ENCODE peak calls at places on chromosomes 3 and 15, in nine cellular contexts. G is omental fat pad, L is mammary epithelial cell, S is choroid plexus epithelial cell, C is BJ, A is dorsolateral prefrontal cortex, J is psoas muscle, E is H9, W is cardiac fibroblast. D is an unnamed sample.

GRCh38 chr15:75207618-75208500 is 6.2 kb downstream of the C15orf39 start:
- DNase-seq in G (no peak), L (no peak), S (no peak), C (no peak), A (no peak), J (no peak), E (no peak), W (no peak), D (no peak)

GRCh38 chr15:35912196-35912595 is 366.2 kb upstream of the DPH6 start:
- DNase-seq in G (no peak), L (peak), S (peak), C (no peak), A (no peak), J (no peak), E (no peak), W (peak), D (no peak)

GRCh38 chr3:12681586-12682371 is 17.9 kb upstream of the RAF1 start:
- DNase-seq in G (no peak), L (peak), S (peak), C (no peak), A (no peak), J (no peak), E (no peak), W (peak), D (no peak)

GRCh38 chr3:31191354-31191753 is 296.9 kb upstream of the GADL1 start:
- DNase-seq in G (no peak), L (no peak), S (no peak), C (no peak), A (no peak), J (no peak), E (no peak), W (no peak), D (no peak)

GRCh38 chr3:78116874-78117273 is 1077.0 kb downstream of the ROBO2 start:
- DNase-seq in G (no peak), L (no peak), S (peak), C (no peak), A (no peak), J (no peak), E (no peak), W (peak), D (no peak)

GRCh38 chr15:70597056-70597603 is 166.2 kb downstream of the UACA start:
- DNase-seq in G (no peak), L (peak), S (peak), C (no peak), A (no peak), J (no peak), E (peak), W (peak), D (no peak)

GRCh38 chr3:13762931-13763330 is 116.9 kb downstream of the WNT7A start:
- DNase-seq in G (no peak), L (no peak), S (no peak), C (no peak), A (no peak), J (no peak), E (no peak), W (no peak), D (no peak)

GRCh38 chr3:185365281-185366211 is 2.6 kb downstream of the MAP3K13 start:
- DNase-seq in G (no peak), L (peak), S (no peak), C (no peak), A (no peak), J (no peak), E (no peak), W (no peak), D (no peak)

GRCh38 chr3:161630791-161631190 is 134.2 kb downstream of the OTOL1 start:
- DNase-seq in G (no peak), L (no peak), S (peak), C (no peak), A (no peak), J (no peak), E (no peak), W (peak), D (no peak)

GRCh38 chr15:88303455-88303854 is 46.9 kb upstream of the NTRK3 start:
- DNase-seq in G (no peak), L (peak), S (no peak), C (no peak), A (no peak), J (no peak), E (no peak), W (no peak), D (no peak)

GRCh38 chr15:71052356-71052755 is 62.9 kb upstream of the THSD4 start:
- DNase-seq in G (no peak), L (peak), S (peak), C (no peak), A (no peak), J (no peak), E (no peak), W (peak), D (no peak)

GRCh38 chr3:113769551-113769950 is 22.7 kb downstream of the ATP6V1A start:
- DNase-seq in G (no peak), L (peak), S (peak), C (no peak), A (no peak), J (no peak), E (no peak), W (peak), D (no peak)

GRCh38 chr3:171458056-171458856 is 1.9 kb downstream of the TNIK start:
- DNase-seq in G (no peak), L (no peak), S (no peak), C (no peak), A (no peak), J (no peak), E (peak), W (no peak), D (no peak)

GRCh38 chr15:77959094-77959879 is 118.2 kb downstream of the TBC1D2B start:
- DNase-seq in G (peak), L (peak), S (peak), C (no peak), A (peak), J (peak), E (peak), W (peak), D (peak)

GRCh38 chr15:73594109-73594508 is 39.1 kb downstream of the NPTN start:
- DNase-seq in G (no peak), L (no peak), S (no peak), C (no peak), A (no peak), J (no peak), E (no peak), W (no peak), D (no peak)

GRCh38 chr3:11346416-11346815 is 74.2 kb downstream of the ATG7 start:
- DNase-seq in G (no peak), L (peak), S (peak), C (no peak), A (no peak), J (no peak), E (no peak), W (peak), D (no peak)

GRCh38 chr3:115980709-115981108 is 357.4 kb downstream of the GAP43 start:
- DNase-seq in G (no peak), L (no peak), S (no peak), C (no peak), A (no peak), J (no peak), E (no peak), W (no peak), D (no peak)

GRCh38 chr15:68375191-68375631 is 56.8 kb downstream of the ITGA11 start:
- DNase-seq in G (no peak), L (no peak), S (no peak), C (no peak), A (no peak), J (no peak), E (peak), W (no peak), D (no peak)

GRCh38 chr15:86040360-86041095 is 39.1 kb upstream of the AGBL1 start:
- DNase-seq in G (no peak), L (no peak), S (no peak), C (no peak), A (no peak), J (no peak), E (peak), W (no peak), D (no peak)

GRCh38 chr3:16322189-16322588 is 57.2 kb downstream of the OXNAD1 start:
- DNase-seq in G (no peak), L (peak), S (no peak), C (no peak), A (no peak), J (no peak), E (no peak), W (no peak), D (no peak)

DNA sequence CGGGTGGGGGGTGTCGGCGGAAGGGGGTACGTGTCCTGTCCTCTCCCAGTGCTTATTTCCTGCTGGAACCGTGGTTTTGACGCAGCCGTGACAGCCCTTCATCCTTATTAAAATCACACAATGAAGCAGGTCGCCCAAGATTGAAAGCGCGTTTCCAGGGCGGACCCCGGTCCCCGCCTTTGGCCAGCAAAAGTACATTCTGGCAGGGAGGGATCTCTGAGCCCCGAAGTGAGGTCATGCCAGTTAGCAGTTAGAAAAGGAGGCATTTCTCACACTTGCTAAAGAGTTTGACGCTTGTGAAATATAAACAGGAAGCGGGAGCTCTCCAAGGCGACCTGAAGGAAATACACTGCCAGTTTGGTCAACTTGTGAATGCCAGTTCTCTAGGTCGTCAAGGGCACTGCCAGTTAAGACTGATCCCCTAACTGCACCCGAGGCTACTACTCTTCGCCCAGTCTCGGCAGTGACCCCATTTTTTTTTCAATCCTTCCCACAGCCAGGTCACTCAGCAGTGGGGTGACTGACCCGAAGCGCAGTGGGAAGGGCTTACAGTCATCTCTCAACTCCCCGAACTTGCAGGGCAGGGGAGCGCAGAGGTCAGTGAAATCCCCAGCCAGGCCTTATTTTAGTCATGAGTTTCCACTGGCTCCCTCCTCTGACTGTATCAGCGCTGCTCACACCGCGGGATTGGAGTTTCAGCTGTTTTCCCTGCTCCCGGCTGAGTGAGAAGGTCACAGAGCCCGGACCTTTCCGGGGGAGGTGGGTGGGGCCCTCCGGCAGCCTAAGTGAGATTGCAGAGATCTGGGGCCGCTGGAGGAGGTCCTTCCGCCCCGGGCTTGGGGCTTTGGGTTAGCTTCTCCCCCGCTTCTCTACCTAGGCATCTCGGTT is 2.0 kb upstream of the BHLHE40 start:
- DNase-seq in G (no peak), L (peak), S (peak), C (no peak), A (peak), J (peak), E (peak), W (peak), D (no peak)
- TF ChIP-seq CTCF in G (no peak), L (no peak), S (peak), C (peak), A (no peak), J (no peak), E (no peak), W (no peak), D (no peak)

GRCh38 chr15:29125382-29126207 is 144.0 kb downstream of the NSMCE3 start:
- DNase-seq in G (no peak), L (no peak), S (no peak), C (no peak), A (no peak), J (no peak), E (no peak), W (no peak), D (no peak)
- TF ChIP-seq CTCF in G (no peak), L (no peak), S (no peak), C (no peak), A (no peak), J (no peak), E (peak), W (no peak), D (no peak)

GRCh38 chr3:37689645-37690356 is 171.9 kb upstream of the CTDSPL start:
- DNase-seq in G (no peak), L (peak), S (no peak), C (no peak), A (no peak), J (no peak), E (no peak), W (no peak), D (no peak)
- TF ChIP-seq CTCF in G (no peak), L (no peak), S (no peak), C (no peak), A (no peak), J (no peak), E (no peak), W (no peak), D (no peak)

DNA sequence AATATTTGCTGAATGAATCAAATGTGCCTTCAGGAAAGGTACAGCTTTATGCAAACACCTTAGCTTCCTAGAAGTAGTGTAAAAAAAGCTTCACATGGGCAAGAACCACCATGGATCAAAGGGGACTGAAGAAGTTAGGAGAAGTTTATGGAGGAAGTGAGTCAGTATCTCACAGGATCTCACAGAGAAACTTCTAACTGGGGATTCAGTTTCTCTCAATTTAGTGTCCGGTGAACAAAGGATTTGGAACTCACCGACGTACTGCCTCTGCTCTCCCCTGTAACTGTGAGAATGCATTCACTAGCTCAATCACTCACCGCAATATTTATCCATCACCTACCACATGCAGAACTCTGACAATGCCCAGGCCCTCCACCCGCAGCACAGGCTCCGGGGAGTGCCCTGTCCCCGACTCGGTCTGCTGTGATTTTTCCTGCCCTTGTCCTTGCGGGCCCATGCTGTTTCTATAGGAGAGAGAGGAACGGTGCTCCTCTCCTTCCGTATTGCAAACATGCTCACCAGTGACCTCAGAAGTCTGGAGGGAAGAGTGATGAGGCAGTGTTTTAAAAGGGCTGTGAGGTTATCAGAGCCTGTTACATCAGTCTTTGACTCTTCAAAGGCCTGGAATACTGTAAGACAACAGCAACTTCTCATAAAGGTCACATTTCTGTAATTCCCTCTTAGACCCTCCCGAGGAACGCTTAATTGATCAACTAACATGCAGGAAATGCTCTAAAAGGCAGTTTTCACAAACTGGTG is 222.5 kb upstream of the ICE2 start:
- DNase-seq in G (no peak), L (no peak), S (no peak), C (no peak), A (no peak), J (no peak), E (no peak), W (no peak), D (no peak)
- TF ChIP-seq CTCF in G (no peak), L (no peak), S (no peak), C (no peak), A (no peak), J (no peak), E (no peak), W (no peak), D (no peak)

D was measured in D721Med.